ENCODE peak calls at places on chromosomes 4 and X, in eight cellular contexts. One of them, this sample, is unnamed.

GRCh38 chrX:39950035-39950688 is 147.6 kb downstream of the BCOR start:
- DNase-seq in lung: no peak
- DNase-seq in CD8-positive, alpha-beta memory T cell: no peak
- DNase-seq in ovary: no peak
- DNase-seq in right lobe of liver: no peak
- DNase-seq in OCI-LY7: peak
- DNase-seq in DND-41: no peak
- DNase-seq in right atrium auricular region: no peak
- DNase-seq in this sample: no peak

GRCh38 chrX:70423937-70424336 is 823 bp downstream of the GDPD2 start:
- DNase-seq in OCI-LY7: no peak
- DNase-seq in right atrium auricular region: no peak
- DNase-seq in lung: no peak
- DNase-seq in DND-41: no peak
- DNase-seq in ovary: no peak
- DNase-seq in CD8-positive, alpha-beta memory T cell: no peak
- DNase-seq in right lobe of liver: no peak
- DNase-seq in this sample: no peak

GRCh38 chrX:114251575-114251974 is 332.3 kb upstream of the HTR2C start:
- DNase-seq in lung: no peak
- DNase-seq in ovary: no peak
- DNase-seq in right atrium auricular region: no peak
- DNase-seq in DND-41: no peak
- DNase-seq in CD8-positive, alpha-beta memory T cell: no peak
- DNase-seq in OCI-LY7: no peak
- DNase-seq in right lobe of liver: no peak
- DNase-seq in this sample: no peak

GRCh38 chr4:151114338-151114737 is 14.9 kb downstream of the RPS3A start:
- DNase-seq in right atrium auricular region: no peak
- DNase-seq in right lobe of liver: no peak
- DNase-seq in lung: no peak
- DNase-seq in OCI-LY7: no peak
- DNase-seq in ovary: no peak
- DNase-seq in DND-41: no peak
- DNase-seq in CD8-positive, alpha-beta memory T cell: no peak
- DNase-seq in this sample: no peak

GRCh38 chr4:41028392-41029076 is 185.8 kb downstream of the APBB2 start:
- DNase-seq in ovary: peak
- DNase-seq in DND-41: no peak
- DNase-seq in right atrium auricular region: no peak
- DNase-seq in right lobe of liver: no peak
- DNase-seq in lung: no peak
- DNase-seq in CD8-positive, alpha-beta memory T cell: no peak
- DNase-seq in OCI-LY7: no peak
- DNase-seq in this sample: no peak

GRCh38 chr4:183721207-183722081 is 62.4 kb downstream of the TRAPPC11 start:
- DNase-seq in right atrium auricular region: no peak
- DNase-seq in OCI-LY7: no peak
- DNase-seq in right lobe of liver: peak
- DNase-seq in CD8-positive, alpha-beta memory T cell: peak
- DNase-seq in DND-41: no peak
- DNase-seq in lung: peak
- DNase-seq in ovary: peak
- DNase-seq in this sample: peak

GRCh38 chr4:114384629-114385028 is 214.0 kb upstream of the UGT8 start:
- DNase-seq in CD8-positive, alpha-beta memory T cell: no peak
- DNase-seq in lung: no peak
- DNase-seq in OCI-LY7: peak
- DNase-seq in DND-41: no peak
- DNase-seq in ovary: no peak
- DNase-seq in right atrium auricular region: no peak
- DNase-seq in right lobe of liver: no peak
- DNase-seq in this sample: no peak

GRCh38 chr4:119536572-119537528 is 91.8 kb downstream of the PDE5A start:
- DNase-seq in OCI-LY7: no peak
- DNase-seq in DND-41: no peak
- DNase-seq in ovary: no peak
- DNase-seq in right atrium auricular region: no peak
- DNase-seq in lung: no peak
- DNase-seq in right lobe of liver: no peak
- DNase-seq in CD8-positive, alpha-beta memory T cell: no peak
- DNase-seq in this sample: no peak

GRCh38 chrX:46433892-46434291 is 111.3 kb downstream of the ZNF674 start:
- DNase-seq in right atrium auricular region: no peak
- DNase-seq in OCI-LY7: no peak
- DNase-seq in CD8-positive, alpha-beta memory T cell: no peak
- DNase-seq in right lobe of liver: no peak
- DNase-seq in DND-41: no peak
- DNase-seq in lung: no peak
- DNase-seq in ovary: no peak
- DNase-seq in this sample: no peak

GRCh38 chrX:149365061-149365460 is 140.0 kb downstream of the IDS start:
- DNase-seq in lung: no peak
- DNase-seq in right atrium auricular region: no peak
- DNase-seq in ovary: no peak
- DNase-seq in OCI-LY7: no peak
- DNase-seq in right lobe of liver: no peak
- DNase-seq in CD8-positive, alpha-beta memory T cell: no peak
- DNase-seq in DND-41: no peak
- DNase-seq in this sample: no peak

GRCh38 chr4:1012031-1012739 is 759 bp downstream of the FGFRL1 start:
- DNase-seq in OCI-LY7: peak
- DNase-seq in right atrium auricular region: no peak
- DNase-seq in ovary: peak
- DNase-seq in lung: peak
- DNase-seq in DND-41: no peak
- DNase-seq in right lobe of liver: peak
- DNase-seq in CD8-positive, alpha-beta memory T cell: peak
- DNase-seq in this sample: peak

GRCh38 chrX:130665214-130665613 is 237.8 kb downstream of the ENOX2 start:
- DNase-seq in right atrium auricular region: no peak
- DNase-seq in lung: no peak
- DNase-seq in right lobe of liver: no peak
- DNase-seq in ovary: no peak
- DNase-seq in CD8-positive, alpha-beta memory T cell: no peak
- DNase-seq in DND-41: no peak
- DNase-seq in OCI-LY7: no peak
- DNase-seq in this sample: no peak

GRCh38 chrX:74246524-74246923 is 57.5 kb upstream of the ZCCHC13 start:
- DNase-seq in OCI-LY7: no peak
- DNase-seq in right atrium auricular region: no peak
- DNase-seq in CD8-positive, alpha-beta memory T cell: no peak
- DNase-seq in right lobe of liver: no peak
- DNase-seq in lung: no peak
- DNase-seq in DND-41: no peak
- DNase-seq in ovary: no peak
- DNase-seq in this sample: no peak

GRCh38 chrX:2614911-2615310 is 76.2 kb upstream of the CD99 start:
- DNase-seq in DND-41: no peak
- DNase-seq in OCI-LY7: no peak
- DNase-seq in CD8-positive, alpha-beta memory T cell: no peak
- DNase-seq in ovary: no peak
- DNase-seq in right atrium auricular region: no peak
- DNase-seq in lung: no peak
- DNase-seq in right lobe of liver: no peak
- DNase-seq in this sample: no peak

GRCh38 chrX:21721175-21721574 is 36.7 kb downstream of the SMPX start:
- DNase-seq in OCI-LY7: no peak
- DNase-seq in lung: no peak
- DNase-seq in CD8-positive, alpha-beta memory T cell: no peak
- DNase-seq in right lobe of liver: no peak
- DNase-seq in DND-41: no peak
- DNase-seq in ovary: no peak
- DNase-seq in right atrium auricular region: no peak
- DNase-seq in this sample: no peak

GRCh38 chrX:72137846-72138455 is 6.2 kb upstream of the RTL5 start:
- DNase-seq in OCI-LY7: no peak
- DNase-seq in right lobe of liver: no peak
- DNase-seq in DND-41: no peak
- DNase-seq in right atrium auricular region: no peak
- DNase-seq in ovary: no peak
- DNase-seq in CD8-positive, alpha-beta memory T cell: no peak
- DNase-seq in lung: no peak
- DNase-seq in this sample: no peak

GRCh38 chr4:72112514-72113156 is 80.8 kb downstream of the NPFFR2 start:
- DNase-seq in lung: no peak
- DNase-seq in OCI-LY7: no peak
- DNase-seq in DND-41: no peak
- DNase-seq in ovary: no peak
- DNase-seq in right atrium auricular region: no peak
- DNase-seq in right lobe of liver: no peak
- DNase-seq in CD8-positive, alpha-beta memory T cell: no peak
- DNase-seq in this sample: no peak

GRCh38 chrX:47247206-47247998 is 14.6 kb downstream of the USP11 start:
- DNase-seq in ovary: peak
- DNase-seq in right atrium auricular region: no peak
- DNase-seq in OCI-LY7: no peak
- DNase-seq in right lobe of liver: no peak
- DNase-seq in CD8-positive, alpha-beta memory T cell: no peak
- DNase-seq in lung: no peak
- DNase-seq in DND-41: no peak
- DNase-seq in this sample: no peak

GRCh38 chr4:589219-589963 is 13.3 kb upstream of the TMEM271 start:
- DNase-seq in CD8-positive, alpha-beta memory T cell: no peak
- DNase-seq in DND-41: no peak
- DNase-seq in OCI-LY7: no peak
- DNase-seq in lung: no peak
- DNase-seq in ovary: no peak
- DNase-seq in right atrium auricular region: no peak
- DNase-seq in right lobe of liver: no peak
- DNase-seq in this sample: no peak

GRCh38 chr4:2362286-2363055 is 56.0 kb downstream of the ZFYVE28 start:
- DNase-seq in OCI-LY7: no peak
- DNase-seq in DND-41: no peak
- DNase-seq in ovary: no peak
- DNase-seq in lung: no peak
- DNase-seq in right atrium auricular region: no peak
- DNase-seq in right lobe of liver: peak
- DNase-seq in CD8-positive, alpha-beta memory T cell: no peak
- DNase-seq in this sample: no peak

GRCh38 chr4:2363056-2363719 is 55.3 kb downstream of the ZFYVE28 start:
- DNase-seq in ovary: peak
- DNase-seq in CD8-positive, alpha-beta memory T cell: no peak
- DNase-seq in OCI-LY7: no peak
- DNase-seq in right atrium auricular region: no peak
- DNase-seq in right lobe of liver: peak
- DNase-seq in DND-41: no peak
- DNase-seq in lung: no peak
- DNase-seq in this sample: no peak

GRCh38 chr4:2364654-2365053 is 53.8 kb downstream of the ZFYVE28 start:
- DNase-seq in OCI-LY7: no peak
- DNase-seq in right atrium auricular region: no peak
- DNase-seq in CD8-positive, alpha-beta memory T cell: peak
- DNase-seq in DND-41: no peak
- DNase-seq in right lobe of liver: no peak
- DNase-seq in lung: no peak
- DNase-seq in ovary: peak
- DNase-seq in this sample: peak

GRCh38 chr4:2365054-2365912 is 53.2 kb downstream of the ZFYVE28 start:
- DNase-seq in ovary: no peak
- DNase-seq in CD8-positive, alpha-beta memory T cell: no peak
- DNase-seq in lung: no peak
- DNase-seq in OCI-LY7: no peak
- DNase-seq in right lobe of liver: peak
- DNase-seq in DND-41: no peak
- DNase-seq in right atrium auricular region: no peak
- DNase-seq in this sample: no peak

DNA sequence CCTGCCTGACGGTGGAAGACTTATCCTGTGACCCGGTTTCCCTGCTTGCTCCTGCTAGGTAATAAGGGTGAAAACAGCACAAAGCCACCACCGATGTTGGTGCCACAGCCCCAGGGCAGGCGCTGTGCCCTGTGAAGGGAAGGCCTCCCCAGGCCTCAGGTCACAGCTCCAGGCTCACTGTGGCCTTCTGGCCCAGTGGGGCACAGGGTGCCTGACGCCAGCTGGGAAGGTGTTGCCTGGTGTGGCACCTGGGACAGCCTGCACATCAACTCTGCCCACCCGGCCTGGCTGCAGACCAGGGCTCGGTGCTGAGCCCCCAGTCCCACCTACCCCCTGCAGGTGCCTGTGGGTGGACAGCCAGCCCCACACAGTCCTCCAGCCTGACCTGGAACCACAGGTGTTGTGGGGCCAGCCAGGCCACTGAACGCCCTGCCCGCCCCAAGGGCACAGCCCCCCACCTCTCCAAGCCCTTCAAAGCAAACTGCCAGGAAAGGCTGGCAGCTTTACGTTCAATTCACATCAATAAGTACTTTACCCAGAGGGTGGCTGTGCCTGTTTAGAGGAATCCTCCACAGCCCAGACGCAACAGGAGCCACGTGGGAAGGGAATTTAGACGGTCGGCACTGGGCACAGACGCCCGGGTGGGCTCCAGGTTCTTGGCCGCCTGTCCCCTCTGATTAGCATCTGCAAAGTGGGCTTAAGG is 54.3 kb downstream of the ZFYVE28 start:
- DNase-seq in ovary: no peak
- DNase-seq in DND-41: no peak
- DNase-seq in right lobe of liver: peak
- DNase-seq in lung: no peak
- DNase-seq in right atrium auricular region: no peak
- DNase-seq in OCI-LY7: no peak
- DNase-seq in CD8-positive, alpha-beta memory T cell: no peak
- DNase-seq in this sample: no peak
- H3K27ac ChIP-seq in ovary: peak
- H3K27ac ChIP-seq in DND-41: no peak
- H3K27ac ChIP-seq in right lobe of liver: no peak
- H3K27ac ChIP-seq in lung: no peak
- H3K27ac ChIP-seq in right atrium auricular region: peak
- H3K27ac ChIP-seq in OCI-LY7: no peak
- H3K27ac ChIP-seq in CD8-positive, alpha-beta memory T cell: peak
- H3K27ac ChIP-seq in this sample: peak

GRCh38 chr4:174340714-174341113 is 57.0 kb downstream of the CEP44 start:
- DNase-seq in DND-41: no peak
- DNase-seq in CD8-positive, alpha-beta memory T cell: no peak
- DNase-seq in right lobe of liver: no peak
- DNase-seq in ovary: no peak
- DNase-seq in OCI-LY7: no peak
- DNase-seq in right atrium auricular region: no peak
- DNase-seq in lung: no peak
- DNase-seq in this sample: no peak
- H3K27ac ChIP-seq in DND-41: no peak
- H3K27ac ChIP-seq in CD8-positive, alpha-beta memory T cell: no peak
- H3K27ac ChIP-seq in right lobe of liver: no peak
- H3K27ac ChIP-seq in ovary: no peak
- H3K27ac ChIP-seq in OCI-LY7: no peak
- H3K27ac ChIP-seq in right atrium auricular region: no peak
- H3K27ac ChIP-seq in lung: no peak
- H3K27ac ChIP-seq in this sample: no peak

GRCh38 chr4:137685357-137685756 is 153.1 kb upstream of the PCDH18 start:
- DNase-seq in right lobe of liver: no peak
- DNase-seq in CD8-positive, alpha-beta memory T cell: no peak
- DNase-seq in OCI-LY7: no peak
- DNase-seq in right atrium auricular region: no peak
- DNase-seq in DND-41: no peak
- DNase-seq in ovary: no peak
- DNase-seq in lung: no peak
- DNase-seq in this sample: no peak
- H3K27ac ChIP-seq in right lobe of liver: no peak
- H3K27ac ChIP-seq in CD8-positive, alpha-beta memory T cell: no peak
- H3K27ac ChIP-seq in OCI-LY7: no peak
- H3K27ac ChIP-seq in right atrium auricular region: no peak
- H3K27ac ChIP-seq in DND-41: no peak
- H3K27ac ChIP-seq in ovary: no peak
- H3K27ac ChIP-seq in lung: no peak
- H3K27ac ChIP-seq in this sample: no peak

GRCh38 chr4:5045099-5045498 is 6.2 kb upstream of the STK32B start:
- DNase-seq in DND-41: peak
- DNase-seq in lung: no peak
- DNase-seq in right atrium auricular region: peak
- DNase-seq in right lobe of liver: no peak
- DNase-seq in ovary: no peak
- DNase-seq in OCI-LY7: peak
- DNase-seq in CD8-positive, alpha-beta memory T cell: no peak
- DNase-seq in this sample: no peak
- H3K27ac ChIP-seq in DND-41: peak
- H3K27ac ChIP-seq in lung: no peak
- H3K27ac ChIP-seq in right atrium auricular region: no peak
- H3K27ac ChIP-seq in right lobe of liver: no peak
- H3K27ac ChIP-seq in ovary: no peak
- H3K27ac ChIP-seq in OCI-LY7: no peak
- H3K27ac ChIP-seq in CD8-positive, alpha-beta memory T cell: no peak
- H3K27ac ChIP-seq in this sample: no peak

This sample was measured in CD8-positive, alpha-beta T cell.